ENCODE peak calls at places on chromosomes 2 and 18, in eight cellular contexts. T is ovary, S is tibial nerve, N is A549, E is transverse colon, D is H1, X is sigmoid colon, Q is stomach. P is an unnamed sample.

GRCh38 chr2:173963323-173963816 is 1.8 kb downstream of the SP3 start:
- DNase-seq in X (peak), T (no peak), Q (no peak), E (peak), N (peak), S (no peak), D (no peak), P (no peak)

GRCh38 chr18:70781860-70782453 is 493.1 kb downstream of the SOCS6 start:
- DNase-seq in E (peak), Q (peak), S (no peak), X (no peak), D (peak), N (peak), T (no peak), P (no peak)

GRCh38 chr2:15172825-15173224 is 388.3 kb downstream of the NBAS start:
- DNase-seq in T (no peak), Q (no peak), D (no peak), N (no peak), S (no peak), X (no peak), E (no peak), P (no peak)

GRCh38 chr2:172096661-172097547 is 5.8 kb downstream of the DLX2 start:
- DNase-seq in Q (no peak), T (no peak), E (no peak), D (no peak), S (no peak), N (no peak), X (peak), P (no peak)

GRCh38 chr2:176105727-176106635 is 1.1 kb upstream of the HOXD11 start:
- DNase-seq in N (no peak), D (no peak), S (no peak), Q (no peak), X (peak), E (no peak), T (no peak), P (no peak)

GRCh38 chr18:57624988-57625387 is 3.4 kb upstream of the NARS1 start:
- DNase-seq in X (no peak), D (no peak), N (peak), E (no peak), Q (no peak), S (no peak), T (no peak), P (no peak)

GRCh38 chr2:224038049-224038829 is 847 bp downstream of the SERPINE2 start:
- DNase-seq in D (no peak), S (no peak), Q (no peak), E (peak), X (no peak), N (peak), T (peak), P (no peak)

GRCh38 chr2:143390185-143390584 is 261.0 kb downstream of the ARHGAP15 start:
- DNase-seq in E (no peak), N (no peak), Q (no peak), X (no peak), S (no peak), D (no peak), T (no peak), P (no peak)

DNA sequence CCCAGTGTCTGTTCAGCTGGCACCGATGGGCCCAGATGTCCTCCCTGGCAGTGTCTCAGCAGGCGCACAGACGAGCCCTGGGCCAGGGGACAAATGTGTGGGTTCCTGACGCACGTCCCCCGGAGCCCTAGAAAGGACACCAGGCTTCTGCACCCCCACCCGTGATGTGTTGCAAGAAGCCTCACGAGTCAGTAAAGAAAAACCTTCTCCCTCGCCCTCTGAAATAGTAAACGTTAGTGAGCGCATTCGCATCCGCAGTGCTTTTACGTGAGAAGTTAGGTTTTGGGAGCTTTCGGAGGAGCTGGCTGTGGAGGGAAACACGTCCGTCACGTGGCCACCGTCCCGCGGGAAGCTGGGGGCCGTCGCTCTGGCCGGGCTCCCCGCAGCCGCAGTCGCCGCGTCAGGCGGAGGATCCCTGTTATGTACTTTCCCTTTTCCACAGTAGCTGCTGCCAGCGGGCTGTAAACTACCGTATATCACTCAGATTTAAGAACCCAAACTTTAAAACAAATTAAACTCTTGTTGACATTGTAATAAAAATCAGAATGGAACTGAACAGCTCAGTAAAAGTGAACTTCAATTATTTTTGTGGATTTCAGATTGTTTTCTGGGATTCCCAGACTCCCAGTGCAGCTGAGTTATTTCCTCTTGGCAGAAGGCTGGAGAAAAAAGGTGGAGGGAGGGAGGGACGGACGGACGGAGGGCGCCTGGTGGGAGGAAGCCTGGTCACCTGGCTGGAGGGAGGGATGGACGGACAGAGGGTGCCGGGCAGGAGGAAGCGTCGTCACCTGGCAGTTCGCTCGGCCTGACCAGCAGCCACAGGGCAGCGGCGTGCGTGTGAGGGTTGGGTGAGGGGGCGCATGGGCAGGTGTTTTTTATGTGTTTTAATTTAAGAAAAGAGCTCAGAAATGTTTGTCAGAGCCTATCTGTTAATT is 112.1 kb downstream of the NFATC1 start:
- DNase-seq in N (no peak), Q (peak), T (peak), D (no peak), X (peak), S (peak), E (peak), P (peak)
- TF ChIP-seq POLR2A in N (no peak), Q (no peak), T (no peak), D (no peak), X (no peak), S (no peak), E (no peak), P (no peak)

GRCh38 chr2:180003566-180003965 is 3.5 kb downstream of the CWC22 start:
- DNase-seq in T (no peak), D (no peak), S (no peak), Q (no peak), N (no peak), E (no peak), X (no peak), P (no peak)
- TF ChIP-seq EP300 in T (no peak), D (no peak), S (no peak), Q (no peak), N (no peak), E (no peak), X (no peak), P (no peak)

GRCh38 chr2:239398536-239398935 is 2.3 kb downstream of the HDAC4 start:
- DNase-seq in D (no peak), Q (no peak), T (no peak), E (no peak), N (no peak), X (peak), S (no peak), P (no peak)

GRCh38 chr2:239396881-239397681 is 3.7 kb downstream of the HDAC4 start:
- DNase-seq in X (peak), D (no peak), T (no peak), E (peak), N (peak), Q (peak), S (no peak), P (peak)

GRCh38 chr2:239399404-239399999 is 1.3 kb downstream of the HDAC4 start:
- DNase-seq in X (peak), S (no peak), Q (peak), D (no peak), T (peak), N (peak), E (peak), P (no peak)

GRCh38 chr2:239400000-239400831 is 604 bp downstream of the HDAC4 start:
- DNase-seq in T (peak), S (no peak), D (no peak), E (peak), Q (no peak), X (peak), N (no peak), P (no peak)

GRCh38 chr2:239397856-239398470 is 2.9 kb downstream of the HDAC4 start:
- DNase-seq in S (no peak), X (peak), T (no peak), D (no peak), E (no peak), N (no peak), Q (no peak), P (no peak)
- TF ChIP-seq POLR2A in S (no peak), X (no peak), T (no peak), D (no peak), E (no peak), N (no peak), Q (no peak), P (no peak)

GRCh38 chr18:79510731-79511141 is 115.0 kb downstream of the NFATC1 start:
- DNase-seq in X (peak), E (peak), N (no peak), T (peak), Q (peak), S (peak), D (no peak), P (peak)

GRCh38 chr18:79510046-79510685 is 114.4 kb downstream of the NFATC1 start:
- DNase-seq in E (no peak), S (no peak), Q (no peak), T (peak), X (peak), D (no peak), N (no peak), P (no peak)

GRCh38 chr18:79511671-79512301 is 116.1 kb downstream of the NFATC1 start:
- DNase-seq in E (peak), Q (peak), D (no peak), X (peak), S (peak), T (peak), N (no peak), P (peak)

GRCh38 chr18:79512461-79513380 is 117.0 kb downstream of the NFATC1 start:
- DNase-seq in E (no peak), N (no peak), X (peak), T (peak), S (peak), Q (peak), D (no peak), P (peak)

DNA sequence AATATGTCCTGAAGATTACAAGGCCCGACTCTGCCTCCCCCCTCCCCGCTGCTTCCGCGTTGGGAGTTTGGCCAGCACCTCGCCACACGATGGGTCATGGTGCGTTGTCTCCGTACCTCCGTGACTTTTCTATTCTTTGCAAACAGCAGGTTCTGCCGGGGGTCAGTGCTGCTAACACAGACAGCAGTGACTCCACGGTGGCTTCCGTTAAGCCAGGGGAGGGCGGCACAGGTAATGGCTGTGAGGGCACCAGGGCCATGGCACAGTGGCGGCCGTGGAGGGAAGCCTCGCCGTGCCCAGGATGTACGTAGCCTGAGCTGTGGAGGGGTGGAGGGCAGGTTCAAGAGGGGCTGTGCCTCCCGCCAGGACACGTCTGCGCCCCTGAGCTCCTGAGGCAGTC is 115.5 kb downstream of the NFATC1 start:
- DNase-seq in S (peak), E (peak), X (peak), Q (peak), D (no peak), T (peak), N (no peak), P (no peak)
- TF ChIP-seq EP300 in S (no peak), E (no peak), X (no peak), Q (no peak), D (no peak), T (no peak), N (no peak), P (no peak)

DNA sequence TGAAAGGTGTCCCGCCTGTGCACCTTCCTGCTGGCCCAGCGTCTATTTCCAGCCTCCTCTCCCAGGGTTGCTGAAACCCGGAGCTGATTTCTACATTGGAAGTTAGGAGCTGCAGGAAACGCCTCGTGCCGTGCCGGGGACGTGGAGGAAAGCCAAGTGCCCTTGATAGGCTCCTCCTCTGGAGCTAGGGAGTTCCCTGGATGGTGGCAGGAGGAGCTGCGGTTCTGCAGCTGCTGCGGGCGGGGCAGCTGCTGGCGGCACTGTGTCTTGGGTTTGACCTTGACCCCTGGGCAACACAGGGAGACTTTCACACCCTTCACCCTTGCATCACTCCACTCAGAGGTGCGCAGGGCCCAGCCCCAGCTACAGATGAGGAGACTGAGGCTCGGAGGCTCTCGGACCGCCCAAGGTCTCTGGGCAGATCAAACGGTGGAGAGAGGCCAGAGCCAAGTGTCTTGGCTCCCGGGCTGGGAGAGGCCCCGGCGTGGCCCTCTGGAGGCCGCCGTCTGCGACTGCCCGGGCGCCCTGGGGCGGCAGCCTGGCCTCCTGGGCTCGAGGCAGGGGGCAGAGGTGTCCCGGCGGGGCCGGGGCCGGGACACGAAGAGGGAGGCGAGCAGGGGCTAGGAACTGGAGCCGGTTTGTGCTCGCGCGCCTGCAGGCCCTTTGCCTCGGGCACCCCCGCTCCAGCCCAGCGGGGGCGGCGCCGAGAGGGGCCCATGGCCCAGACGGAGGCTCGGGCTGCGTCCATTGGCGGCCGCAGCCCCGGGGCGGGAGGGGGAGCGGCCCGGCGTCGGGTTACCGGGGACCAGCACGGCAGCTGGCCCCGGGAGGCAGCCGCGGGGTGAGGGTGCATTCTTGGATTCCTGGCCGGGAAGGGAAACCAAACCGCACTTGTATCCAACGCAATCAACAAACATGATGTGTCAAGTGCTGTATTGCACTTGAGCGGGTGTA is 129.7 kb upstream of the SLC1A4 start:
- DNase-seq in X (peak), T (peak), S (peak), N (peak), Q (peak), D (no peak), E (peak), P (peak)
- TF ChIP-seq POLR2A in X (no peak), T (no peak), S (peak), N (peak), Q (no peak), D (no peak), E (peak), P (peak)

GRCh38 chr2:168490916-168491605 is 35.0 kb downstream of the CERS6 start:
- DNase-seq in Q (no peak), S (no peak), T (no peak), E (no peak), D (no peak), X (no peak), N (no peak), P (no peak)

GRCh38 chr2:168494190-168494711 is 38.2 kb downstream of the CERS6 start:
- DNase-seq in X (no peak), S (no peak), D (no peak), T (no peak), N (peak), Q (no peak), E (peak), P (no peak)

GRCh38 chr2:168495524-168495923 is 39.5 kb downstream of the CERS6 start:
- DNase-seq in X (no peak), Q (no peak), T (no peak), D (no peak), S (no peak), N (no peak), E (no peak), P (no peak)

GRCh38 chr2:168486440-168486839 is 30.4 kb downstream of the CERS6 start:
- DNase-seq in S (no peak), Q (no peak), E (no peak), D (no peak), N (no peak), T (no peak), X (no peak), P (no peak)

DNA sequence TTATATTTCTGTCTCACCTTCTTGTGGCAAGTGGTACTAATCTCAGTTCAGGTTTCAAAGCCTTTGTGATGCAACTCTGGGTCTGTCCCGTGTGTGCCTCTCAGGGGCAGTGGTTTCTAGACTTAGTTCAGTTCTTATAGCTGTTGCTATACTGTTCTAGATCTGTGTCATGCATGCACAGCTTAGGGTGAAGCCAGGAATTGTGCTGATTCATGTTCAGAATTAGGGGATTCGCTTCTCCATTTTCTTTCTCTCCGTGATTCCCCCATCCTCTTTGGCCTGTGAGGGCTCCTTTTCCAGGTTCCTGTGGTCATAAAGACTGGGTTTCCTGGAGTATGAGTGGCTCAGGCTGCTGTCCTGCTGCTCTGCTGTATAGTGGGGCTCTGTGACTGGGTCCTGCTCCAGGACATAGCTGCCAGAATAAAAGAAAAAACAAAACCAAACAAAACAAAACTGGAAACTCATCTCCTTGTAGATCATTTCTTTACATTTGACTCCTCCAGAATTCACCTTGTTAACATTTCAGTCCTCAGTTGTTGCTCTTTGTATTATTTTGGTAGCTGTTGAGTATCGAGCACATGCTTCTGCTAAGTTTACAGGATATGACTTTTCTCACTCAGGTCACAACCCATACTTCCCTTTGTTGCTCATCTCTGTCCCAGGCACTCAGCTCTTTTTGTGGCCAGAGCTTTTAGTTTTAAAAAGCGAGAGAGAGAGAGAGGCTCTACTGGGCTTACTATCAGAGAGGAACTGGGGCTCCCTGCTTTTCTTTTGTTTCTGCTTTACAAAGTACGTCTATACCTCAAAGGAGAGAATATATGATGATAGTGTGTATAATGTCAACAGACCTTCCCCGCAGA is 34.2 kb downstream of the CERS6 start:
- DNase-seq in X (no peak), N (peak), S (no peak), D (no peak), Q (no peak), T (no peak), E (no peak), P (peak)
- TF ChIP-seq EP300 in X (no peak), N (no peak), S (no peak), D (no peak), Q (no peak), T (no peak), E (no peak), P (no peak)

GRCh38 chr18:32122039-32122438 is 30.4 kb downstream of the RNF138 start:
- DNase-seq in T (no peak), N (no peak), S (no peak), Q (no peak), X (no peak), E (no peak), D (no peak), P (no peak)

DNA sequence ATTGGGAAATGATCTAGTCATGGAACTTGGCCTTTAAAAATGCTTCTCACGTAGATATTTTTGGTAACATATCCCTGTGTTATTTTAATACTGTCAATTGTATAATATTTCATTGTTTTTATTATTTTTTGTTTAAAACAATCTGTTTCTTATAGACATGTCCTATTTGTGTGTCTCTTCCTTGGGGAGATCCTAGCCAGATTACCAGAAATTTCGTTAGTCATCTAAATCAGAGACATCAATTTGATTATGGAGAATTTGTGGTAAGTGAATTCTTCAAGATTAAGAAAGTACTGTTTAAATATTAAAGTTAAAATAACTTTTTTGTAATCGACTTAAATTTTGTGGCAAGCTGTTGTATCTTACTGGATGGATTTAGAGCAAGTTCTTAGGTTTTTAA is 34.9 kb downstream of the RNF138 start:
- DNase-seq in D (no peak), S (no peak), T (no peak), N (no peak), E (no peak), Q (no peak), X (no peak), P (no peak)
- TF ChIP-seq POLR2A in D (no peak), S (no peak), T (no peak), N (no peak), E (no peak), Q (no peak), X (no peak), P (no peak)

GRCh38 chr2:127163922-127164321 is 56.2 kb downstream of the CYP27C1 start:
- DNase-seq in N (no peak), E (no peak), T (no peak), D (no peak), Q (no peak), S (no peak), X (peak), P (no peak)
- TF ChIP-seq EP300 in N (no peak), E (no peak), T (no peak), D (no peak), Q (no peak), S (no peak), X (no peak), P (no peak)

P was measured in upper lobe of left lung.